ENCODE peak calls at places on chromosomes 12 and 14, in five cellular contexts. One of them, this sample, is unnamed.

GRCh38 chr12:106602071-106602470 is 19.3 kb downstream of the RFX4 start:
- DNase-seq in left lung: no peak
- DNase-seq in epithelial cell of esophagus: no peak
- DNase-seq in IMR-90: no peak
- DNase-seq in NCI-H187: no peak
- DNase-seq in this sample: no peak

GRCh38 chr14:71739273-71739990 is 192.8 kb upstream of the RGS6 start:
- DNase-seq in left lung: no peak
- DNase-seq in epithelial cell of esophagus: peak; percentile 86
- DNase-seq in IMR-90: peak; percentile 43
- DNase-seq in NCI-H187: no peak
- DNase-seq in this sample: peak; percentile 66

GRCh38 chr14:28577711-28578131 is 188.9 kb upstream of the FOXG1 start:
- DNase-seq in left lung: no peak
- DNase-seq in epithelial cell of esophagus: peak; percentile 38
- DNase-seq in IMR-90: no peak
- DNase-seq in NCI-H187: no peak
- DNase-seq in this sample: peak; percentile 94

GRCh38 chr12:105930612-105931011 is 208.1 kb downstream of the NUAK1 start:
- DNase-seq in left lung: no peak
- DNase-seq in epithelial cell of esophagus: no peak
- DNase-seq in IMR-90: no peak
- DNase-seq in NCI-H187: no peak
- DNase-seq in this sample: no peak

GRCh38 chr12:3885179-3886094 is 12.2 kb upstream of the PARP11 start:
- DNase-seq in left lung: no peak
- DNase-seq in epithelial cell of esophagus: peak; percentile 48
- DNase-seq in IMR-90: peak; percentile 48
- DNase-seq in NCI-H187: no peak
- DNase-seq in this sample: peak; percentile 48

GRCh38 chr14:104591506-104592291 is 12.1 kb downstream of the C14orf180 start:
- DNase-seq in left lung: no peak
- DNase-seq in epithelial cell of esophagus: no peak
- DNase-seq in IMR-90: no peak
- DNase-seq in NCI-H187: no peak
- DNase-seq in this sample: no peak

GRCh38 chr12:47777741-47778558 is 4.9 kb downstream of the SLC48A1 start:
- DNase-seq in left lung: no peak
- DNase-seq in epithelial cell of esophagus: no peak
- DNase-seq in IMR-90: no peak
- DNase-seq in NCI-H187: no peak
- DNase-seq in this sample: no peak

GRCh38 chr12:91629440-91629839 is 446.8 kb upstream of the DCN start:
- DNase-seq in left lung: no peak
- DNase-seq in epithelial cell of esophagus: no peak
- DNase-seq in IMR-90: no peak
- DNase-seq in NCI-H187: no peak
- DNase-seq in this sample: no peak

GRCh38 chr12:88982694-88983093 is 369.6 kb downstream of the DUSP6 start:
- DNase-seq in left lung: no peak
- DNase-seq in epithelial cell of esophagus: no peak
- DNase-seq in IMR-90: no peak
- DNase-seq in NCI-H187: no peak
- DNase-seq in this sample: no peak

GRCh38 chr14:23557521-23557920 is 1.4 kb downstream of the THTPA start:
- DNase-seq in left lung: no peak
- DNase-seq in epithelial cell of esophagus: no peak
- DNase-seq in IMR-90: no peak
- DNase-seq in NCI-H187: no peak
- DNase-seq in this sample: no peak

GRCh38 chr14:61212546-61212945 is 68.6 kb downstream of the TMEM30B start:
- DNase-seq in left lung: no peak
- DNase-seq in epithelial cell of esophagus: no peak
- DNase-seq in IMR-90: no peak
- DNase-seq in NCI-H187: no peak
- DNase-seq in this sample: no peak

GRCh38 chr12:104870797-104871196 is 87.3 kb downstream of the SLC41A2 start:
- DNase-seq in left lung: no peak
- DNase-seq in epithelial cell of esophagus: no peak
- DNase-seq in IMR-90: no peak
- DNase-seq in NCI-H187: no peak
- DNase-seq in this sample: no peak

GRCh38 chr12:34394211-34395055 is 372.1 kb downstream of the ALG10 start:
- DNase-seq in left lung: peak; percentile 11
- DNase-seq in epithelial cell of esophagus: no peak
- DNase-seq in IMR-90: no peak
- DNase-seq in NCI-H187: no peak
- DNase-seq in this sample: no peak

GRCh38 chr12:546920-547845 is 87.4 kb downstream of the B4GALNT3 start:
- DNase-seq in left lung: peak; percentile 66
- DNase-seq in epithelial cell of esophagus: peak; percentile 52
- DNase-seq in IMR-90: peak; percentile 26
- DNase-seq in NCI-H187: peak; percentile 16
- DNase-seq in this sample: peak; percentile 57

GRCh38 chr14:89276424-89276975 is 140.5 kb downstream of the FOXN3 start:
- DNase-seq in left lung: peak; percentile 64
- DNase-seq in epithelial cell of esophagus: no peak
- DNase-seq in IMR-90: peak; percentile 76
- DNase-seq in NCI-H187: no peak
- DNase-seq in this sample: peak; percentile 51

GRCh38 chr14:29927596-29928341 is at the start of gene PRKD1:
- DNase-seq in left lung: peak; percentile 67
- DNase-seq in epithelial cell of esophagus: peak; percentile 30
- DNase-seq in IMR-90: peak; percentile 62
- DNase-seq in NCI-H187: peak; percentile 5
- DNase-seq in this sample: peak; percentile 25

GRCh38 chr12:24615967-24616411 is 332.9 kb downstream of the BCAT1 start:
- DNase-seq in left lung: no peak
- DNase-seq in epithelial cell of esophagus: peak; percentile 50
- DNase-seq in IMR-90: peak; percentile 78
- DNase-seq in NCI-H187: no peak
- DNase-seq in this sample: peak; percentile 43

GRCh38 chr12:30043151-30043550 is 259.4 kb upstream of the TMTC1 start:
- DNase-seq in left lung: no peak
- DNase-seq in epithelial cell of esophagus: no peak
- DNase-seq in IMR-90: no peak
- DNase-seq in NCI-H187: no peak
- DNase-seq in this sample: no peak

GRCh38 chr12:56222531-56222895 is 791 bp upstream of the RNF41 start:
- DNase-seq in left lung: no peak
- DNase-seq in epithelial cell of esophagus: no peak
- DNase-seq in IMR-90: no peak
- DNase-seq in NCI-H187: no peak
- DNase-seq in this sample: no peak

GRCh38 chr14:50156111-50156510 is 39.7 kb upstream of the VCPKMT start:
- DNase-seq in left lung: no peak
- DNase-seq in epithelial cell of esophagus: peak; percentile 24
- DNase-seq in IMR-90: no peak
- DNase-seq in NCI-H187: no peak
- DNase-seq in this sample: no peak

GRCh38 chr12:13581031-13581430 is 384.5 kb downstream of the EMP1 start:
- DNase-seq in left lung: no peak
- DNase-seq in epithelial cell of esophagus: no peak
- DNase-seq in IMR-90: no peak
- DNase-seq in NCI-H187: no peak
- DNase-seq in this sample: no peak

GRCh38 chr12:3315201-3315661 is 175.8 kb upstream of the PRMT8 start:
- DNase-seq in left lung: no peak
- DNase-seq in epithelial cell of esophagus: peak; percentile 92
- DNase-seq in IMR-90: peak; percentile 81
- DNase-seq in NCI-H187: no peak
- DNase-seq in this sample: no peak

GRCh38 chr14:102775855-102776760 is 1.1 kb upstream of the TRAF3 start:
- DNase-seq in left lung: no peak
- DNase-seq in epithelial cell of esophagus: peak; percentile 65
- DNase-seq in IMR-90: peak; percentile 80
- DNase-seq in NCI-H187: no peak
- DNase-seq in this sample: peak; percentile 77

GRCh38 chr14:99517046-99517642 is 35.9 kb downstream of the CCNK start:
- DNase-seq in left lung: peak; percentile 24
- DNase-seq in epithelial cell of esophagus: no peak
- DNase-seq in IMR-90: no peak
- DNase-seq in NCI-H187: no peak
- DNase-seq in this sample: no peak

GRCh38 chr14:104314251-104314941 is 176.0 kb downstream of the KIF26A start:
- DNase-seq in left lung: peak; percentile 27
- DNase-seq in epithelial cell of esophagus: no peak
- DNase-seq in IMR-90: no peak
- DNase-seq in NCI-H187: no peak
- DNase-seq in this sample: no peak

GRCh38 chr14:99512571-99513182 is 31.5 kb downstream of the CCNK start:
- DNase-seq in left lung: no peak
- DNase-seq in epithelial cell of esophagus: no peak
- DNase-seq in IMR-90: no peak
- DNase-seq in NCI-H187: no peak
- DNase-seq in this sample: no peak

GRCh38 chr12:54129028-54129903 is 59.5 kb downstream of the SMUG1 start:
- DNase-seq in left lung: no peak
- DNase-seq in epithelial cell of esophagus: no peak
- DNase-seq in IMR-90: no peak
- DNase-seq in NCI-H187: no peak
- DNase-seq in this sample: no peak